ENCODE peak calls at places on chromosomes 11 and 22, in five cellular contexts. U, N, J, Y and O are unnamed samples.
A peak's percentile ranks its signal among the peaks of the same experiment; 100 is the strongest.

GRCh38 chr22:48819991-48820390 is 1007.7 kb downstream of the BRD1 start:
- DNase-seq in U (no peak), N (no peak), J (no peak), Y (no peak), O (no peak)

GRCh38 chr11:83819936-83820549 is 533.9 kb upstream of the CCDC90B start:
- DNase-seq in U (peak; percentile 49), N (peak; percentile 59), J (no peak), Y (peak; percentile 12), O (no peak)

GRCh38 chr11:83159901-83160865 is 3.3 kb downstream of the PCF11 start:
- DNase-seq in U (peak; percentile 36), N (peak; percentile 90), J (no peak), Y (no peak), O (peak; percentile 41)

GRCh38 chr11:44519989-44520737 is 45.3 kb upstream of the CD82 start:
- DNase-seq in U (no peak), N (no peak), J (no peak), Y (peak; percentile 39), O (no peak)

GRCh38 chr22:35587447-35587870 is 29.7 kb downstream of the MB start:
- DNase-seq in U (no peak), N (peak; percentile 96), J (no peak), Y (peak; percentile 90), O (no peak)

GRCh38 chr11:18394928-18395734 is 768 bp downstream of the LDHA start:
- DNase-seq in U (peak; percentile 57), N (no peak), J (no peak), Y (peak; percentile 21), O (no peak)

GRCh38 chr11:62461740-62462522 is 43.1 kb downstream of the SCGB1A1 start:
- DNase-seq in U (no peak), N (no peak), J (no peak), Y (no peak), O (no peak)

GRCh38 chr11:60321051-60321450 is 6.0 kb upstream of the MS4A6E start:
- DNase-seq in U (no peak), N (no peak), J (no peak), Y (no peak), O (no peak)

GRCh38 chr11:66595245-66595904 is 2.4 kb downstream of the CCS start:
- DNase-seq in U (no peak), N (no peak), J (no peak), Y (peak; percentile 72), O (no peak)

GRCh38 chr11:122375687-122376399 is 259.8 kb upstream of the BLID start:
- DNase-seq in U (no peak), N (no peak), J (no peak), Y (no peak), O (peak; percentile 77)

GRCh38 chr11:119470316-119471266 is 47.6 kb upstream of the THY1 start:
- DNase-seq in U (no peak), N (peak; percentile 64), J (peak; percentile 29), Y (no peak), O (peak; percentile 81)

GRCh38 chr11:134407321-134407828 is 4.7 kb downstream of the B3GAT1 start:
- DNase-seq in U (no peak), N (no peak), J (no peak), Y (no peak), O (no peak)

GRCh38 chr11:106999203-106999602 is 19.1 kb downstream of the GUCY1A2 start:
- DNase-seq in U (no peak), N (no peak), J (no peak), Y (no peak), O (no peak)

GRCh38 chr11:61477734-61478148 is 30.8 kb upstream of the LRRC10B start:
- DNase-seq in U (peak; percentile 52), N (no peak), J (peak; percentile 52), Y (peak; percentile 47), O (no peak)

GRCh38 chr22:46373838-46374662 is 38.5 kb downstream of the TRMU start:
- DNase-seq in U (no peak), N (no peak), J (no peak), Y (no peak), O (no peak)

GRCh38 chr11:130478204-130478701 is 29.8 kb downstream of the ADAMTS15 start:
- DNase-seq in U (no peak), N (peak; percentile 72), J (peak; percentile 26), Y (peak; percentile 81), O (peak; percentile 51)

GRCh38 chr11:13777341-13777985 is 109.0 kb downstream of the FAR1 start:
- DNase-seq in U (no peak), N (no peak), J (no peak), Y (no peak), O (no peak)

GRCh38 chr11:91396243-91397133 is 828.1 kb upstream of the FAT3 start:
- DNase-seq in U (no peak), N (peak; percentile 93), J (no peak), Y (no peak), O (no peak)

GRCh38 chr11:27282141-27282590 is 80.8 kb downstream of the CCDC34 start:
- DNase-seq in U (no peak), N (no peak), J (no peak), Y (peak; percentile 38), O (no peak)

GRCh38 chr11:10639350-10639749 is 54.2 kb downstream of the IRAG1 start:
- DNase-seq in U (no peak), N (no peak), J (no peak), Y (no peak), O (no peak)

GRCh38 chr11:134761361-134761760 is 349.3 kb upstream of the B3GAT1 start:
- DNase-seq in U (no peak), N (no peak), J (no peak), Y (no peak), O (no peak)

GRCh38 chr11:94325681-94326080 is 21.3 kb downstream of the IZUMO1R start:
- DNase-seq in U (peak; percentile 37), N (peak; percentile 41), J (no peak), Y (no peak), O (peak; percentile 30)

GRCh38 chr22:29339381-29340235 is 24.1 kb upstream of the RASL10A start:
- DNase-seq in U (no peak), N (no peak), J (no peak), Y (no peak), O (peak; percentile 74)

GRCh38 chr11:40029406-40029805 is 1430.0 kb downstream of the LRRC4C start:
- DNase-seq in U (no peak), N (no peak), J (peak; percentile 83), Y (no peak), O (no peak)

GRCh38 chr11:63564056-63564784 is 1.0 kb upstream of the PLAAT2 start:
- DNase-seq in U (no peak), N (no peak), J (no peak), Y (no peak), O (no peak)

GRCh38 chr11:67795746-67796145 is 121.3 kb upstream of the ALDH3B2 start:
- DNase-seq in U (no peak), N (no peak), J (no peak), Y (no peak), O (no peak)
- H3K4me1 ChIP-seq in U (peaks cover 12% of the 10 kb centered on the region), N (peaks cover 14% of the 10 kb centered on the region), J (peaks cover 7% of the 10 kb centered on the region), Y (no peaks in the 10 kb centered on the region), O (no peaks in the 10 kb centered on the region)

GRCh38 chr22:38034278-38034882 is 22.8 kb upstream of the PICK1 start:
- DNase-seq in U (no peak), N (peak; percentile 74), J (no peak), Y (peak; percentile 74), O (peak; percentile 73)
- H3K4me1 ChIP-seq in U (peaks cover 14% of the 10 kb centered on the region), N (peaks cover 13% of the 10 kb centered on the region), J (no peaks in the 10 kb centered on the region), Y (peaks cover 6% of the 10 kb centered on the region), O (peaks cover 6% of the 10 kb centered on the region)

DNA sequence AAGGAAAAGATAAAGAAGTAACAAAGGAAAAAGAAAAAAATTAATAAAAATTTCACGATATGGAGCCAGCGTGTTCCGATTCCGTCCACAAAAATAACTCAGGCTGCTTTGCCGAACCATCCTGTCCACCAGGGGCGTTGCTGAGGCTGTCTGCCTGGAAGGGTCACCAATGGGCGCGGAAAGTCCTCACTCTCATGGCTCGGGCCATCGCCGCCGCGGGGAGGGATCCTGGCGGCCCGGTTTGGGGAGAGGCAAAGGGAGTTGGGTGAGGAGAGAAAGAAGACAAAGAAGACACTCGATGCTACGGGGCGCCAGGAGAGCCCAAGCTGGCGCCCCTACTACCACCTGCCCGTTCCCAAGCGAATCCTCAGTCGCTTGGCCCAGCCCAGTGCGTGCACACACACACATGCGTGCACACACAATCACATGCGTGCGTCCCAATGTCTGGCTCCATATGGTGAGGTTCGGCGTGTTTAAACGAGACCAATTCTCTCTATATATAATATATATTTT is 5.6 kb upstream of the PYGM start:
- DNase-seq in U (no peak), N (no peak), J (peak; percentile 43), Y (no peak), O (no peak)
- H3K4me1 ChIP-seq in U (peaks cover 49% of the 10 kb centered on the region), N (no peaks in the 10 kb centered on the region), J (no peaks in the 10 kb centered on the region), Y (peaks cover 26% of the 10 kb centered on the region), O (peaks cover 21% of the 10 kb centered on the region)

GRCh38 chr11:67999704-68000103 is 4.2 kb downstream of the UNC93B1 start:
- DNase-seq in U (no peak), N (no peak), J (no peak), Y (no peak), O (no peak)
- H3K4me1 ChIP-seq in U (peaks cover 52% of the 10 kb centered on the region), N (peaks cover 4% of the 10 kb centered on the region), J (peaks cover 8% of the 10 kb centered on the region), Y (no peaks in the 10 kb centered on the region), O (no peaks in the 10 kb centered on the region)

GRCh38 chr11:47413351-47413750 is 5.0 kb downstream of the SLC39A13 start:
- DNase-seq in U (no peak), N (no peak), J (no peak), Y (no peak), O (no peak)
- H3K4me1 ChIP-seq in U (peaks cover 18% of the 10 kb centered on the region), N (peaks cover 33% of the 10 kb centered on the region), J (peaks cover 13% of the 10 kb centered on the region), Y (peaks cover 19% of the 10 kb centered on the region), O (no peaks in the 10 kb centered on the region)